ENCODE peak calls at places on chromosome 12, in eight cellular contexts. M is cardiac muscle cell; G is mesothelial cell of epicardium; K is stimulated activated CD8-positive, alpha-beta memory T cell treated with anti-CD3 and anti-CD28 coated beads, Interleukin-4, amount 100 ng/mL, for 1 hour; E is nephron progenitor cell; O is EL; L is HTR-8/SVneo; F is NCI-H146. T is an unnamed sample.

GRCh38 chr12:124938606-124939427 is 24.4 kb upstream of the UBC start:
- DNase-seq in K (no peak), L (peak; percentile 54), G (no peak), F (no peak), E (peak; percentile 59), M (peak; percentile 89), O (peak; percentile 89), T (peak; percentile 48)

GRCh38 chr12:119154435-119154818 is 24.3 kb upstream of the HSPB8 start:
- DNase-seq in L (no peak), O (peak; percentile 7), F (no peak), G (no peak), K (no peak), E (peak; percentile 80), M (no peak), T (no peak)

GRCh38 chr12:1838223-1838993 is 18.0 kb downstream of the LRTM2 start:
- DNase-seq in L (no peak), M (no peak), E (no peak), G (no peak), F (no peak), K (no peak), O (no peak), T (no peak)

GRCh38 chr12:131456301-131457027 is 254.4 kb upstream of the SFSWAP start:
- DNase-seq in E (no peak), G (no peak), F (no peak), M (no peak), K (no peak), L (no peak), O (no peak), T (no peak)

GRCh38 chr12:113479193-113479577 is 7.5 kb upstream of the LHX5 start:
- DNase-seq in L (no peak), F (no peak), G (no peak), E (no peak), K (no peak), M (no peak), O (no peak), T (no peak)

GRCh38 chr12:15928870-15929571 is 17.9 kb downstream of the DERA start:
- DNase-seq in O (no peak), F (peak; percentile 60), E (peak; percentile 25), G (no peak), M (no peak), K (no peak), L (no peak), T (no peak)

GRCh38 chr12:58425481-58426392 is 484.4 kb downstream of the ATP23 start:
- DNase-seq in M (peak; percentile 89), F (peak; percentile 50), L (peak; percentile 48), O (peak; percentile 94), K (no peak), E (no peak), G (no peak), T (peak; percentile 90)

GRCh38 chr12:66103011-66103913 is 27.3 kb downstream of the LLPH start:
- DNase-seq in E (no peak), O (peak; percentile 51), K (no peak), G (no peak), L (no peak), F (no peak), M (no peak), T (no peak)

GRCh38 chr12:84276215-84276614 is 636.4 kb downstream of the SLC6A15 start:
- DNase-seq in M (no peak), K (no peak), O (no peak), F (no peak), L (no peak), E (no peak), G (no peak), T (no peak)